ENCODE peak calls at places on chromosomes 4 and X, in four cellular contexts. C, O, P and A are unnamed samples.

GRCh38 chr4:119238068-119238722 is 25.7 kb downstream of the USP53 start:
- DNase-seq in C (peak; percentile 20), O (peak; percentile 6), P (peak; percentile 75), A (peak; percentile 69)

GRCh38 chrX:110280954-110281353 is 36.9 kb downstream of the AMMECR1 start:
- DNase-seq in C (peak; percentile 58), O (no peak), P (no peak), A (no peak)

GRCh38 chr4:142353149-142353738 is 492.9 kb downstream of the INPP4B start:
- DNase-seq in C (peak; percentile 80), O (peak; percentile 24), P (no peak), A (peak; percentile 68)

GRCh38 chr4:181007751-181008150 is 1235.5 kb upstream of the TENM3 start:
- DNase-seq in C (no peak), O (no peak), P (no peak), A (no peak)

GRCh38 chr4:55117511-55117910 is 7.9 kb downstream of the KDR start:
- DNase-seq in C (no peak), O (no peak), P (no peak), A (no peak)

GRCh38 chr4:106893395-106893881 is 142.7 kb downstream of the DKK2 start:
- DNase-seq in C (no peak), O (no peak), P (no peak), A (no peak)

GRCh38 chr4:173500841-173501591 is 29.0 kb downstream of the HAND2 start:
- DNase-seq in C (no peak), O (no peak), P (no peak), A (no peak)

GRCh38 chr4:38837849-38838248 is 18.8 kb downstream of the TLR6 start:
- DNase-seq in C (peak; percentile 59), O (no peak), P (no peak), A (peak; percentile 29)

GRCh38 chr4:8255698-8256441 is 13.7 kb upstream of the HTRA3 start:
- DNase-seq in C (peak; percentile 43), O (no peak), P (no peak), A (no peak)

GRCh38 chrX:85570496-85570895 is 191.0 kb upstream of the POF1B start:
- DNase-seq in C (no peak), O (no peak), P (no peak), A (no peak)

GRCh38 chr4:154854362-154854761 is 73.3 kb downstream of the RBM46 start:
- DNase-seq in C (peak; percentile 4), O (peak; percentile 2), P (no peak), A (no peak)

GRCh38 chrX:47283015-47283771 is 50.4 kb downstream of the USP11 start:
- DNase-seq in C (peak; percentile 65), O (peak; percentile 31), P (no peak), A (no peak)

GRCh38 chr4:48509543-48509942 is 19.5 kb downstream of the ZAR1 start:
- DNase-seq in C (peak; percentile 34), O (no peak), P (no peak), A (no peak)

GRCh38 chr4:1554876-1555265 is 129.2 kb downstream of the FAM53A start:
- DNase-seq in C (no peak), O (no peak), P (no peak), A (no peak)

GRCh38 chrX:77788050-77788449 is 2.0 kb upstream of the ATRX start:
- DNase-seq in C (peak; percentile 14), O (peak; percentile 40), P (no peak), A (peak; percentile 42)

GRCh38 chrX:84188320-84188834 is 378 bp upstream of the RPS6KA6 start:
- DNase-seq in C (peak; percentile 64), O (no peak), P (no peak), A (peak; percentile 53)

GRCh38 chr4:99885063-99885664 is 9.1 kb downstream of the LAMTOR3 start:
- DNase-seq in C (peak; percentile 38), O (peak; percentile 62), P (no peak), A (peak; percentile 33)

GRCh38 chr4:41579556-41579955 is 41.6 kb downstream of the LIMCH1 start:
- DNase-seq in C (no peak), O (no peak), P (no peak), A (no peak)

GRCh38 chr4:129246850-129247542 is 151.0 kb downstream of the C4orf33 start:
- DNase-seq in C (no peak), O (no peak), P (no peak), A (no peak)

GRCh38 chr4:109046549-109047171 is 255.8 kb downstream of the COL25A1 start:
- DNase-seq in C (peak; percentile 84), O (peak; percentile 47), P (no peak), A (peak; percentile 53)

GRCh38 chr4:86661418-86661817 is 67.3 kb downstream of the PTPN13 start:
- DNase-seq in C (no peak), O (no peak), P (no peak), A (no peak)

GRCh38 chr4:117421706-117422105 is 336.3 kb upstream of the TRAM1L1 start:
- DNase-seq in C (no peak), O (no peak), P (no peak), A (no peak)

GRCh38 chrX:108732630-108733321 is 3.6 kb downstream of the IRS4 start:
- DNase-seq in C (no peak), O (no peak), P (no peak), A (no peak)

GRCh38 chrX:29852767-29853166 is 362.6 kb upstream of the MAGEB2 start:
- DNase-seq in C (peak; percentile 28), O (no peak), P (no peak), A (no peak)

GRCh38 chr4:163554870-163555465 is 60.5 kb downstream of the TMA16 start:
- DNase-seq in C (peak; percentile 32), O (peak; percentile 19), P (no peak), A (peak; percentile 28)

GRCh38 chrX:111447298-111447697 is 35.3 kb upstream of the DCX start:
- DNase-seq in C (no peak), O (peak; percentile 51), P (no peak), A (no peak)

GRCh38 chr4:87375719-87376291 is 15.2 kb downstream of the HSD17B11 start:
- DNase-seq in C (peak; percentile 88), O (peak; percentile 63), P (no peak), A (peak; percentile 67)

DNA sequence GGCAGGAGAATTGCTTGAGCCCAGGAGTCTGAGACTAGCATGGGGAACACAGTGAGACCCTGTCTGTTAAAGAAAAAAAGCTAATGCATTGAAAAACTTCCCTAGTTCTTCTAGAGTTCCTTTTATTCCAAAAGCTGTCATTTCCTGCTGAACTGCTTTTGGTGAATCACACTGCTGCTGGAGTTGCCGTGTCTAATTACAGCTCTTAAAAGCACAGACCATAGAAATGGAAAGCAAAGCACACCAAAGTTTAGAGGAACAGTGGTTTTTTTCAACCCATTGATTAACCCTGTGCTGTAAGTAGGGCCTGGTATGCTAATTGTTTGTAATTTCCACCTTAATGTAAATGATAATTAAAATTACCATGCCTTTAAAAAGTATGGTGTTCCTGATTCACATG is 52.4 kb downstream of the SEPTIN11 start:
- DNase-seq in C (peak; percentile 79), O (no peak), P (no peak), A (peak; percentile 87)
- TF ChIP-seq FOS in C (no peak), O (no peak), P (no peak), A (peak; percentile 79)

DNA sequence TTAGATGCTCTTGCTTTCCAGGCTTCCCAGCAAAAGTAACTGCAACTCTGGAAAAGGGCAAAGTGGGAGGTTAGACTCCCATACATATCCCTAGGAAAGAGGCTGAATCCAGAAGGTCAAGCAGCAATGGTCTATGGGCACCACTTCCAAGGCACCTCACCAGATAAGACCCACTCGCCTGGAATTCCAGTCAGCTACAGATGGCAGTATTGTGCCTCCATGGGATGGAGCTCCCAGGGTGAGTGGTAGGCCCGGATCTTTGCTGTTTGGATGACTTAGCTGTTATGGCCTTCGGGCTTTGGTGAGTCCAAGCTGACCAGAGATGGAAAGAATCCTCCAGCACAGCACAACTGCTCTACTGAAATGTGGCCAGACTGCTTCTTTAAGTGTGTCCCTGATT is 688.0 kb downstream of the PCDH19 start:
- DNase-seq in C (no peak), O (no peak), P (no peak), A (no peak)
- TF ChIP-seq FOS in C (no peak), O (no peak), P (no peak), A (no peak)

DNA sequence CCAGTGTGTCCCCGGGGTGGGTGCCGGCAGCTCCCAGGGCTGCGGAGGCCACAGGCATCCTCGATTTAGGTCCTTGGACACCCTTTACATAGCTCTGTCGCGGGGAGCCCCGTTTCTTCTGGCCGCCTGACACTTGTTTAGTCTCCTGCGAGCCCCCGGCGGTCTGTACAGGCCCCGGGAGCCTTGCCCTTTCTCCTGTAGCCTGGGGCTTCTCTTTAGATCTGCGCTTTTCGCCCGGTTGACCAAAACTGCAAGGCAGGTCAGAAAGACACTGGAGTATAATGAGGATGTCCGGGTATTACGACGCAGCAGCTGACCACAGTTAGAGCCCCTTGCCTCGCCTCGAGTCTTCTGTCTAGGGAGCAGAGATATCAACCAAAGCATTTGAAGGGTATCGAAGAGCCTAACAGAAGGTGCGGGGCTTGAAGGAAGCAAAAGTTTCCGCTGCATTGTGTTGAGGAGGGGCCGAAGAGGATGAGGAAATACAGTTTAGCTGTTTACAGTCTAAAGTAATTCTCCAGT is 447 bp downstream of the BRCC3 start:
- DNase-seq in C (no peak), O (peak; percentile 28), P (no peak), A (no peak)
- TF ChIP-seq FOS in C (no peak), O (no peak), P (no peak), A (no peak)

GRCh38 chr4:110543577-110543976 is 67.6 kb downstream of the ENPEP start:
- DNase-seq in C (no peak), O (no peak), P (no peak), A (no peak)
- TF ChIP-seq FOS in C (no peak), O (no peak), P (no peak), A (no peak)

DNA sequence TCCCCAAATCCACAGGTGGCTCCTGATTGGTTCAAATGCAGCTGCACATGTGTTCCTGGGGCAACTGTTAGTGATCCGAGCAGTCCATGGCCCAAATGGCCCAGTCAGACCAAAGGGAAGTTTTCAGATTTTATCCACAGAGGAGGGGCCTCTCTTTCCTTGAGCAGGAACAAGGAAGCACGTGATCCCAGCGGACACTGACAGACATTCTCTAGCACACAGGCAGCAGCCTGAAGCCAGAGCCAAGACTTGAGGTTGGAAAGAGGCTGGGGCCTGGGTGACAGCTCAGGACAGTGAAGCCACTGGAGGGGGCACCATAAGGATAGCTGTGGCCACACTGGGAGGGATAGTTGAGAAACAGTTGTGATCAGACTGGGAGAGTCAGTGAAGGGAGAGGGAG is 3.5 kb upstream of the ZFP92 start:
- DNase-seq in C (no peak), O (peak; percentile 14), P (no peak), A (no peak)
- TF ChIP-seq FOS in C (no peak), O (no peak), P (no peak), A (no peak)